ENCODE peak calls at places on chromosome 14, in seven cellular contexts. W is CD8-positive, alpha-beta T cell; R is left ventricle myocardium inferior; C is fibroblast of lung; D is IMR-90; G is progenitor cell of endocrine pancreas; Y is PC-3. S is an unnamed sample.

GRCh38 chr14:55706893-55707292 is 126.9 kb downstream of the KTN1 start:
- DNase-seq in W (no peak), R (no peak), C (peak; percentile 5), D (peak; percentile 31), G (no peak), Y (peak; percentile 60), S (no peak)

GRCh38 chr14:33836895-33837577 is 113.8 kb downstream of the EGLN3 start:
- DNase-seq in W (no peak), R (no peak), C (no peak), D (no peak), G (no peak), Y (no peak), S (no peak)

GRCh38 chr14:104577457-104578301 is 1.9 kb upstream of the C14orf180 start:
- DNase-seq in W (no peak), R (no peak), C (no peak), D (no peak), G (no peak), Y (no peak), S (no peak)

GRCh38 chr14:31966896-31967668 is 110.0 kb upstream of the ARHGAP5 start:
- DNase-seq in W (no peak), R (no peak), C (no peak), D (no peak), G (no peak), Y (no peak), S (no peak)

GRCh38 chr14:104798300-104799238 is 2.3 kb upstream of the ZBTB42 start:
- DNase-seq in W (no peak), R (no peak), C (no peak), D (no peak), G (no peak), Y (no peak), S (no peak)

GRCh38 chr14:98945611-98946570 is 326.1 kb downstream of the BCL11B start:
- DNase-seq in W (no peak), R (no peak), C (no peak), D (no peak), G (no peak), Y (no peak), S (no peak)

GRCh38 chr14:31837056-31837455 is 240.0 kb upstream of the ARHGAP5 start:
- DNase-seq in W (no peak), R (no peak), C (no peak), D (no peak), G (no peak), Y (no peak), S (no peak)

GRCh38 chr14:22163051-22163450 is 426.0 kb downstream of the DAD1 start:
- DNase-seq in W (no peak), R (no peak), C (peak; percentile 42), D (peak; percentile 45), G (no peak), Y (peak; percentile 46), S (no peak)

GRCh38 chr14:40784860-40785259 is 821.8 kb upstream of the LRFN5 start:
- DNase-seq in W (no peak), R (no peak), C (no peak), D (no peak), G (no peak), Y (no peak), S (no peak)

GRCh38 chr14:53491256-53491905 is 338.3 kb upstream of the DDHD1 start:
- DNase-seq in W (no peak), R (no peak), C (no peak), D (peak; percentile 28), G (no peak), Y (peak; percentile 21), S (no peak)

GRCh38 chr14:24238123-24238522 is 4.3 kb downstream of the TINF2 start:
- DNase-seq in W (no peak), R (no peak), C (no peak), D (no peak), G (no peak), Y (peak; percentile 48), S (no peak)

GRCh38 chr14:91330846-91331245 is 86.3 kb upstream of the GPR68 start:
- DNase-seq in W (no peak), R (no peak), C (no peak), D (no peak), G (no peak), Y (no peak), S (no peak)

DNA sequence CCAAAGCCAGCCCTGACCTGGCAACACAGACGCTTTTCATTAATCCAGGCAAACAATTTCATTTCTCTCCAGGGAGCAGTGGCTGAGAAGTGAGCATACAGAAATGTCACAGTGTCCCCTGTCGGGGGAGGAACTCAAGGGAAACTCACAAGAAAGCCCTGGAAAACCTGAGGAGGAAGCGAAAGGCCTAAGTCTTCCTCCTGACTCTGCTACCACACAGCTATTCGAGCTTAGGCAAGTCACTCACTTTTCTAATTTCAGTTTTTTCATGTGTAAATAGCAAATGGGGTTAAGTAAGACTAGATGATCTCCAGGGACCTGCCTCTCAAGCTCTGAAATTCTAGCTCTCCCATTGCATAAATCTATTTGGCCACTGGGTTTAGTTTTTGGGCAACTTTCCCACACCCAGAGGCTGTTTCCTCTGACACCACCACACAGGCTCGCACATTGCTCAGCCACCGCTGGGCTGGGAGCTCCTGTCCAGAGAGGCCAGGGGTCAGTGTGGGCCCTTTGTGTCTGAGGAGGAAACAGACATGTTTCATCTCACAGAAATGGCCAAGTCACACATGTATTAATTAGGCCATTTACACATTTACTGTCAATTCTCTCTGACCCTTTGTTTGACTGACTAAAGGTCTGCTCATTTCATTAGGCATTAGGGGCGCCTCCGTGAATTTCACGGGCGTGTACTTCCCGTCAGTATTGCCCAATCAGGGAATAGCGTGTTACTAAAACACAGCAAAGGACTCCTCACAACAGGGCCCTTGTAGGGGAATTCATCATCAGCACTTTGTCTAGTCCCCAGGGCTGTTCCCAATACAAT is 9.8 kb upstream of the PNMA1 start:
- DNase-seq in W (no peak), R (peak; percentile 70), C (peak; percentile 99), D (peak; percentile 97), G (no peak), Y (peak; percentile 96), S (no peak)
- TF ChIP-seq CTCF in W (no peak), R (peak; percentile 38), C (no peak), D (peak; percentile 23), G (no peak), Y (peak; percentile 58), S (peak; percentile 12)

GRCh38 chr14:57314690-57315089 is 45.9 kb downstream of the AP5M1 start:
- DNase-seq in W (no peak), R (no peak), C (no peak), D (no peak), G (no peak), Y (no peak), S (no peak)

GRCh38 chr14:57319636-57320035 is 50.9 kb downstream of the AP5M1 start:
- DNase-seq in W (no peak), R (no peak), C (no peak), D (no peak), G (no peak), Y (no peak), S (no peak)

DNA sequence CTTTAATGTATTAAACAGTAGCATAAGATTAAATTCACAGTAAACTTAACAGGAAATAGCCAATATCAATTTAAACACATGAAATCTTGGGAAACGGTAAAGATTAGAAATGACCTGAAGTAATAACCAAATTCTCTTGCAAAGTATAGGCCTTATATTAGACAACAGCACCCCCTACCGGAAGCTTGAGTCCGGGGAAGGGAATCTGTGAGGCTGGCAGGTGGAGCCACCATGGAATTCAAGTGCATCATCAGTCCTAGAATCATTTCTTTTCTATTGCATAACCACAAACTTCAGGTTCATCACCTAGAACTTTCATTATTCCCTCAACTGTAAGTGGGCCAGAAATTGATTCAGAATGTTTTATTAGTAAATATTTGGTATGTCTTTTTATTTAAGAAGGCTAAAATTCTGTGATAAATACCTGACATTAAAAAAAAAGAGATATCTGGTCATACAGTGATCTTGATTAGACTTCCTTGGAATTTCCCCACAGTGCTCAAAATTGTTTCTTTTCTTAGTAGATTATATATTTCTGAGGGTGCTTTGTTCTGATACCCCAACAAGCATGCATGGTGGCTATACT is 48.6 kb downstream of the AP5M1 start:
- DNase-seq in W (peak; percentile 39), R (peak; percentile 27), C (peak; percentile 82), D (peak; percentile 78), G (peak; percentile 67), Y (peak; percentile 99), S (peak; percentile 77)
- TF ChIP-seq CTCF in W (peak; percentile 94), R (peak; percentile 89), C (peak; percentile 91), D (peak; percentile 93), G (peak; percentile 92), Y (peak; percentile 100), S (peak; percentile 91)

GRCh38 chr14:102506599-102506871 is 3.0 kb downstream of the ANKRD9 start:
- DNase-seq in W (no peak), R (no peak), C (no peak), D (no peak), G (no peak), Y (no peak), S (no peak)

GRCh38 chr14:102507026-102507860 is 2.3 kb downstream of the ANKRD9 start:
- DNase-seq in W (no peak), R (no peak), C (no peak), D (no peak), G (no peak), Y (no peak), S (no peak)

GRCh38 chr14:102508774-102509743 is 517 bp downstream of the ANKRD9 start:
- DNase-seq in W (no peak), R (peak; percentile 75), C (peak; percentile 26), D (peak; percentile 41), G (peak; percentile 37), Y (peak; percentile 32), S (no peak)

GRCh38 chr14:102508410-102508773 is 1.2 kb downstream of the ANKRD9 start:
- DNase-seq in W (no peak), R (peak; percentile 62), C (no peak), D (no peak), G (no peak), Y (peak; percentile 78), S (no peak)

GRCh38 chr14:102507891-102508312 is 1.7 kb downstream of the ANKRD9 start:
- DNase-seq in W (no peak), R (no peak), C (no peak), D (no peak), G (no peak), Y (no peak), S (no peak)
- TF ChIP-seq CTCF in W (no peak), R (no peak), C (no peak), D (no peak), G (peak; percentile 27), Y (peak; percentile 45), S (no peak)

DNA sequence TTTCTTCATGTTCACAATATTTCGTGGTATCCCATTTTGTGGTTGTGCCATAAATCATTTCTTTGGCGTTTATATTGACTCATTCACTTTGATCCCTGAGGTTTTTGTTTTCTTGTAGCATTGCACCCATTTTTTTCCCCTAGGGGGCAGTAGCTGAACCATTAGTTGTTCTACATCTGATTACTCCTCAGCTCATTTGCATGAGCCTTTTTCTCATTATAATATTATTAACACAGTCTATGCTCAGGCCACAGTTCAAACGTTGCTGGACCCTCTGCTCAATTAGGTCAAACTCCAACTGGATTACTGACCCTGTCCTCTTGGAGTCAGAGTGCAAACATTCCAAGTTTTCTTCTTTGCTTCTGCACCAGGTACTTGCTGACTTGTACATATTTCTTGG is 475.4 kb upstream of the SEL1L start:
- DNase-seq in W (no peak), R (no peak), C (no peak), D (no peak), G (no peak), Y (no peak), S (no peak)
- TF ChIP-seq CTCF in W (no peak), R (no peak), C (no peak), D (no peak), G (peak; percentile 53), Y (peak; percentile 34), S (peak; percentile 74)

GRCh38 chr14:89720741-89721315 is 233.7 kb downstream of the EFCAB11 start:
- DNase-seq in W (peak; percentile 65), R (peak; percentile 23), C (no peak), D (no peak), G (no peak), Y (no peak), S (no peak)
- TF ChIP-seq CTCF in W (no peak), R (no peak), C (no peak), D (no peak), G (no peak), Y (no peak), S (no peak)